ENCODE peak calls at places on chromosomes 12 and 14, in eight cellular contexts. C is MM.1S, U is PC-3, V is SK-N-SH, X is OCI-LY7, Z is neural progenitor cell, J is GM23338, S is GM23248. L is an unnamed sample.

GRCh38 chr14:96176275-96176674 is 28.4 kb upstream of the BDKRB2 start:
- DNase-seq in V (no peak), Z (no peak), X (no peak), S (peak; percentile 87), J (no peak), C (no peak), U (no peak), L (no peak)

GRCh38 chr12:109994262-109995175 is 1.6 kb downstream of the GIT2 start:
- DNase-seq in S (peak; percentile 43), X (peak; percentile 66), C (no peak), J (no peak), V (no peak), U (peak; percentile 30), Z (no peak), L (no peak)

GRCh38 chr14:67251573-67252226 is 10.5 kb downstream of the PALS1 start:
- DNase-seq in S (peak; percentile 41), J (peak; percentile 24), Z (peak; percentile 25), U (peak; percentile 72), C (no peak), X (no peak), V (no peak), L (no peak)

GRCh38 chr14:75232597-75232996 is 46.0 kb upstream of the FOS start:
- DNase-seq in Z (no peak), C (no peak), S (no peak), U (no peak), X (peak; percentile 68), J (no peak), V (no peak), L (no peak)

GRCh38 chr12:18750087-18750486 is 12.2 kb downstream of the CAPZA3 start:
- DNase-seq in U (peak; percentile 15), C (no peak), X (no peak), Z (no peak), V (no peak), J (peak; percentile 14), S (peak; percentile 20), L (no peak)

GRCh38 chr14:35366048-35366428 is 38.5 kb downstream of the NFKBIA start:
- DNase-seq in X (no peak), V (no peak), U (peak; percentile 39), C (no peak), S (peak; percentile 87), Z (no peak), J (no peak), L (no peak)

GRCh38 chr14:64158608-64159007 is 135.6 kb downstream of the ESR2 start:
- DNase-seq in C (no peak), V (no peak), S (no peak), Z (no peak), U (no peak), J (no peak), X (no peak), L (no peak)

GRCh38 chr12:124188059-124188458 is 106.8 kb upstream of the RFLNA start:
- DNase-seq in C (no peak), J (no peak), Z (no peak), X (no peak), V (no peak), S (no peak), U (no peak), L (no peak)

GRCh38 chr14:52111583-52111982 is 42.7 kb upstream of the NID2 start:
- DNase-seq in C (no peak), X (no peak), V (no peak), J (no peak), S (peak; percentile 80), Z (no peak), U (peak; percentile 62), L (peak; percentile 27)

GRCh38 chr12:89709994-89710872 is 1.6 kb upstream of the ATP2B1 start:
- DNase-seq in S (peak; percentile 74), V (no peak), C (no peak), Z (peak; percentile 77), J (peak; percentile 76), U (peak; percentile 26), X (peak; percentile 58), L (no peak)

GRCh38 chr14:75653563-75653962 is 7.1 kb downstream of the ERG28 start:
- DNase-seq in V (no peak), X (no peak), Z (no peak), C (no peak), J (no peak), U (no peak), S (no peak), L (no peak)

GRCh38 chr12:108966378-108967151 is 54.3 kb downstream of the SVOP start:
- DNase-seq in V (no peak), U (no peak), X (no peak), C (no peak), S (no peak), Z (no peak), J (no peak), L (no peak)

GRCh38 chr12:13000616-13000934 is 510 bp upstream of the HEBP1 start:
- DNase-seq in J (peak; percentile 64), X (no peak), C (no peak), Z (peak; percentile 79), U (peak; percentile 28), S (peak; percentile 67), V (peak; percentile 74), L (peak; percentile 7)

GRCh38 chr12:29153231-29153630 is 4.2 kb downstream of the FAR2 start:
- DNase-seq in S (no peak), V (no peak), J (peak; percentile 76), Z (no peak), C (peak; percentile 33), X (peak; percentile 53), U (no peak), L (no peak)

GRCh38 chr12:12474471-12474928 is 88.2 kb downstream of the DUSP16 start:
- DNase-seq in J (no peak), U (no peak), C (no peak), X (no peak), S (no peak), Z (no peak), V (no peak), L (no peak)

GRCh38 chr14:94494085-94494484 is 15.2 kb downstream of the SERPINA12 start:
- DNase-seq in V (no peak), J (no peak), Z (no peak), C (no peak), X (no peak), U (no peak), S (no peak), L (no peak)

GRCh38 chr12:69423037-69423905 is 46.9 kb upstream of the FRS2 start:
- DNase-seq in J (no peak), X (no peak), U (no peak), S (no peak), Z (no peak), C (no peak), V (no peak), L (no peak)
- TF ChIP-seq EZH2phosphoT487 in J (no peak), X (no peak), U (no peak), S (no peak), Z (no peak), C (no peak), V (no peak), L (no peak)

GRCh38 chr12:42790761-42791151 is 201.2 kb upstream of the PRICKLE1 start:
- DNase-seq in U (peak; percentile 74), V (peak; percentile 32), X (no peak), J (no peak), Z (no peak), C (no peak), S (peak; percentile 53), L (peak; percentile 61)

GRCh38 chr12:42791399-42791798 is 201.9 kb upstream of the PRICKLE1 start:
- DNase-seq in X (no peak), S (no peak), Z (no peak), V (no peak), J (no peak), U (peak; percentile 53), C (no peak), L (no peak)

GRCh38 chr12:42798811-42799438 is 209.4 kb upstream of the PRICKLE1 start:
- DNase-seq in U (peak; percentile 43), V (no peak), C (no peak), Z (no peak), X (no peak), S (peak; percentile 66), J (no peak), L (no peak)

GRCh38 chr12:42792265-42792664 is 202.7 kb upstream of the PRICKLE1 start:
- DNase-seq in C (no peak), S (no peak), X (no peak), U (no peak), Z (no peak), J (no peak), V (no peak), L (no peak)

GRCh38 chr12:42794811-42795210 is 205.3 kb upstream of the PRICKLE1 start:
- DNase-seq in U (peak; percentile 72), S (peak; percentile 75), C (no peak), J (no peak), X (no peak), V (no peak), Z (no peak), L (no peak)
- TF ChIP-seq EZH2phosphoT487 in U (no peak), S (no peak), C (no peak), J (no peak), X (no peak), V (no peak), Z (no peak), L (no peak)

GRCh38 chr12:45304514-45305178 is 88.8 kb downstream of the ANO6 start:
- DNase-seq in C (no peak), X (no peak), Z (no peak), V (no peak), U (no peak), S (no peak), J (no peak), L (no peak)
- TF ChIP-seq EZH2phosphoT487 in C (no peak), X (no peak), Z (no peak), V (no peak), U (no peak), S (no peak), J (no peak), L (no peak)

GRCh38 chr14:99679543-99679942 is 4.6 kb upstream of the CYP46A1 start:
- DNase-seq in Z (no peak), X (no peak), U (no peak), C (no peak), S (no peak), J (no peak), V (no peak), L (no peak)
- TF ChIP-seq EZH2phosphoT487 in Z (no peak), X (no peak), U (no peak), C (no peak), S (no peak), J (no peak), V (no peak), L (no peak)

L was measured in HCT116.